ENCODE peak calls at places on chromosomes 5 and 9, in five cellular contexts. K is substantia nigra; X is activated T-helper 1 cell treated with anti-CD3 and anti-CD28 coated beads, Interleukin-2, amount 50 U/mL, for 16 hours; R is GM12865; Z is amygdala. I is an unnamed sample.

GRCh38 chr9:34809504-34810186 is 99.7 kb upstream of the CCL21 start:
- DNase-seq in K (no peak), X (no peak), R (no peak), Z (no peak), I (no peak)

GRCh38 chr5:118126159-118126558 is 862.2 kb downstream of the DTWD2 start:
- DNase-seq in K (no peak), X (no peak), R (no peak), Z (no peak), I (no peak)

GRCh38 chr5:106875591-106876297 is 795.0 kb downstream of the EFNA5 start:
- DNase-seq in K (no peak), X (no peak), R (peak), Z (no peak), I (no peak)

GRCh38 chr5:124746252-124746915 is at the start of gene ZNF608:
- DNase-seq in K (no peak), X (no peak), R (peak), Z (no peak), I (no peak)

GRCh38 chr9:75754090-75754489 is 136.4 kb upstream of the PCSK5 start:
- DNase-seq in K (no peak), X (no peak), R (no peak), Z (no peak), I (no peak)

GRCh38 chr9:26131891-26132290 is 453.6 kb upstream of the TUSC1 start:
- DNase-seq in K (no peak), X (no peak), R (no peak), Z (no peak), I (no peak)

GRCh38 chr5:123097871-123098735 is 9.1 kb downstream of the PRDM6 start:
- DNase-seq in K (no peak), X (no peak), R (no peak), Z (no peak), I (no peak)

GRCh38 chr5:159947708-159948358 is 31.6 kb downstream of the ADRA1B start:
- DNase-seq in K (no peak), X (no peak), R (no peak), Z (no peak), I (no peak)

GRCh38 chr9:26947736-26948135 is 694 bp upstream of the PLAA start:
- DNase-seq in K (no peak), X (no peak), R (peak), Z (no peak), I (no peak)

GRCh38 chr5:154970759-154971158 is 29.9 kb downstream of the MRPL22 start:
- DNase-seq in K (no peak), X (no peak), R (no peak), Z (no peak), I (no peak)

GRCh38 chr5:95850391-95850894 is 27.9 kb upstream of the GLRX start:
- DNase-seq in K (no peak), X (no peak), R (no peak), Z (no peak), I (no peak)

GRCh38 chr5:75059887-75060286 is 7.5 kb upstream of the GCNT4 start:
- DNase-seq in K (no peak), X (no peak), R (no peak), Z (no peak), I (no peak)

GRCh38 chr5:139474815-139475791 is 4.3 kb downstream of the SMIM33 start:
- DNase-seq in K (no peak), X (no peak), R (no peak), Z (no peak), I (no peak)

GRCh38 chr9:137705443-137705863 is 86.6 kb downstream of the EHMT1 start:
- DNase-seq in K (no peak), X (no peak), R (peak), Z (no peak), I (no peak)

GRCh38 chr5:55316289-55316688 is 8.5 kb downstream of the MTREX start:
- DNase-seq in K (no peak), X (no peak), R (no peak), Z (no peak), I (no peak)

GRCh38 chr9:20621553-20622329 is 558 bp downstream of the MLLT3 start:
- DNase-seq in K (peak), X (peak), R (peak), Z (peak), I (peak)

GRCh38 chr9:128203842-128204551 is 818 bp downstream of the DNM1 start:
- DNase-seq in K (no peak), X (no peak), R (no peak), Z (no peak), I (no peak)

GRCh38 chr5:54986269-54986654 is 869 bp upstream of the ESM1 start:
- DNase-seq in K (no peak), X (no peak), R (no peak), Z (no peak), I (no peak)

GRCh38 chr9:129436751-129437625 is 183.9 kb downstream of the C9orf50 start:
- DNase-seq in K (no peak), X (peak), R (no peak), Z (no peak), I (no peak)

GRCh38 chr9:127057970-127058644 is 64.3 kb downstream of the ANGPTL2 start:
- DNase-seq in K (no peak), X (no peak), R (no peak), Z (no peak), I (no peak)

GRCh38 chr5:103587185-103587748 is 24.7 kb upstream of the NUDT12 start:
- DNase-seq in K (no peak), X (no peak), R (no peak), Z (no peak), I (no peak)

GRCh38 chr9:131530546-131530929 is 525 bp downstream of the UCK1 start:
- DNase-seq in K (no peak), X (no peak), R (peak), Z (no peak), I (no peak)

GRCh38 chr5:103929310-103930003 is 366.9 kb upstream of the NUDT12 start:
- DNase-seq in K (no peak), X (no peak), R (peak), Z (no peak), I (no peak)

GRCh38 chr9:11326231-11326630 is 713.4 kb upstream of the PTPRD start:
- DNase-seq in K (no peak), X (no peak), R (no peak), Z (no peak), I (no peak)

I was measured in breast epithelium.